ENCODE peak calls at places on chromosome 18, in ten cellular contexts. G is right atrium auricular region, S is choroid plexus epithelial cell, L is uterus, C is cardiac muscle cell, E is PC-3, H is breast epithelium, T is left ventricle myocardium inferior, V is fibroblast of lung, D is body of pancreas. A is an unnamed sample.

GRCh38 chr18:24964213-24964612 is 387.8 kb downstream of the ZNF521 start:
- DNase-seq in V (no peak), E (peak), D (no peak), L (no peak), H (no peak), C (no peak), G (no peak), T (no peak), S (no peak), A (no peak)

GRCh38 chr18:43719264-43719795 is 442.0 kb upstream of the SYT4 start:
- DNase-seq in H (no peak), G (no peak), D (no peak), T (no peak), C (no peak), V (no peak), E (peak), S (peak), L (no peak), A (no peak)

GRCh38 chr18:32373995-32374394 is 96.7 kb downstream of the GAREM1 start:
- DNase-seq in L (no peak), D (peak), E (peak), G (no peak), S (peak), V (peak), T (no peak), H (no peak), C (peak), A (no peak)

GRCh38 chr18:68735498-68736343 is 20.8 kb upstream of the TMX3 start:
- DNase-seq in C (peak), T (no peak), H (no peak), L (no peak), D (no peak), S (peak), V (peak), G (no peak), E (peak), A (no peak)

GRCh38 chr18:25921677-25922421 is 168.6 kb downstream of the SS18 start:
- DNase-seq in L (no peak), S (peak), V (peak), H (no peak), D (peak), E (peak), C (peak), T (no peak), G (no peak), A (no peak)

GRCh38 chr18:79611040-79611681 is 68.4 kb upstream of the CTDP1 start:
- DNase-seq in L (peak), H (no peak), G (peak), D (peak), T (peak), E (peak), C (no peak), V (peak), S (peak), A (peak)

GRCh38 chr18:70376137-70376913 is 87.5 kb downstream of the SOCS6 start:
- DNase-seq in G (no peak), S (no peak), H (no peak), E (no peak), L (no peak), V (no peak), C (no peak), T (no peak), D (no peak), A (no peak)

GRCh38 chr18:48422947-48423378 is 13.8 kb upstream of the ZBTB7C start:
- DNase-seq in E (no peak), V (no peak), H (no peak), C (no peak), S (no peak), T (no peak), L (no peak), G (no peak), D (no peak), A (no peak)

GRCh38 chr18:54023471-54023870 is 201.0 kb downstream of the MBD2 start:
- DNase-seq in D (no peak), H (no peak), V (peak), L (no peak), C (no peak), S (peak), E (peak), G (no peak), T (no peak), A (no peak)

GRCh38 chr18:23641937-23642666 is 20.6 kb downstream of the ANKRD29 start:
- DNase-seq in L (no peak), T (no peak), D (no peak), E (no peak), C (no peak), S (no peak), H (no peak), G (no peak), V (no peak), A (no peak)
- H3K4me3 ChIP-seq in L (no peak), T (no peak), D (no peak), E (no peak), C (no peak), S (no peak), H (no peak), G (no peak), V (no peak), A (no peak)

GRCh38 chr18:72152935-72153334 is 391.2 kb downstream of the CBLN2 start:
- DNase-seq in L (no peak), C (no peak), D (no peak), G (no peak), H (no peak), T (no peak), V (no peak), E (no peak), S (no peak), A (no peak)
- TF ChIP-seq CTCF in L (no peak), C (no peak), D (no peak), G (no peak), H (no peak), T (no peak), V (no peak), E (no peak), S (no peak), A (no peak)

DNA sequence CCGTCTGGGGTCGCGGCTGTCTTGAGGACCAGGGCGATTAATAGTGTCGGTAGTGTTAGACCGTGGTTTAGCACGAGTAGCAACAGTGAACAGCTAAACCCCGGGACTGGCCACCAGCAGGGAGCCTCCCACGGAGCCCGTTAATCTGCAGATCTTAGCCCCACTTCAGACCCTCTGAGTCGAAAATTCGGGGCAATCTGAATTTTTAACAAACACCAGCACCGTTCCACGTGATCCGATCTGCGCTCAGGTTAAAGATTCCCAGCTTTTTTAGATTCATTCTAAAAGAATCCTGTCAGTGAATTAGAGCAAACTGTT is 479 bp upstream of the ATP5F1A start:
- DNase-seq in L (no peak), H (no peak), E (no peak), V (no peak), C (no peak), T (no peak), S (no peak), G (no peak), D (no peak), A (no peak)
- H3K4me3 ChIP-seq in L (peak), H (peak), E (peak), V (peak), C (peak), T (peak), S (peak), G (peak), D (peak), A (peak)

GRCh38 chr18:23619388-23619873 is 33.1 kb upstream of the NPC1 start:
- DNase-seq in C (peak), H (no peak), G (peak), L (peak), T (peak), E (no peak), V (peak), D (peak), S (peak), A (no peak)
- TF ChIP-seq CTCF in C (no peak), H (no peak), G (no peak), L (peak), T (peak), E (no peak), V (no peak), D (no peak), S (no peak), A (no peak)

DNA sequence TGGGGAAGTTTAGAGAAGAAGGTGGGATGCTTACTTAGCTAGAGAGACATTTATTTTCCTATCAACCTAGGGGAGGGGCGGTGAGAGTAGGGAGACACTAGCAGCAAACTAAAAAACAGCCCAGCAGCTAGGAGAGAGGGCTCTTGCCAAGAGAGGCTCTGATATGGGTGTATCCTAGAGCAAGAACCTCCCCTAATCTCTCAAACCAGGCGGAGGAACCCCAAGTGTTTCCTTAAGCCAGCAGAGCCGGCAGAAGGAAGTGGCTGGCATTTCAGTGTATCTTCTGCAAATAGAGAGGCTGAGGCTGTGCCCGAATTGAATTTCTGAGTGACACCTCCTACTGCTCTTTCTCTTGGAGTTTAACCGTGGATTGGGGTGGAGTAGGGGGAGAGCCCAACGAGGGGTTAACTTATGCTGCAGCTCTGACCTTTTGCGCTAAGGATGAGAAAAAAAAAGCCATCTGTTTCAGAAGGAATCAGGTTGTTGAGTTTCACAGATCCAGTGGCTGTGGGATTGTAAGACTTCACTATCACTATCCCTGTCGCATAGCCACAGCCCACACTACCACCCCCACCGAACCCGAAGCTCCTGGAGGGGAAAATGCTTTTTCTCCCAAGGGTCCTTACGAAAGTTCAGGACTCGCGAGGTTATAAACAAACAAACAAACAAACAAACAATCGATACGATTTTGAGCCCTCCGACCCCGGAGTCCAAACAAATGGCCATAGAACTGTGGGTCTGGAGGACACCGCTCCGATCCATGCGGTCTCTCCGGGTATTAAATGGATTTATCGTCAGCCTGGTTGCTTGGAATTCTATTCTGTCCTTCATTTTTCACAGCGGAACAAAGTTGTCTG is 1.3 kb downstream of the ST8SIA5 start:
- DNase-seq in T (no peak), C (no peak), V (no peak), L (no peak), G (peak), S (no peak), D (no peak), E (no peak), H (no peak), A (no peak)
- H3K4me3 ChIP-seq in T (peak), C (no peak), V (no peak), L (no peak), G (peak), S (no peak), D (no peak), E (no peak), H (no peak), A (peak)

A was measured in coronary artery.